ENCODE peak calls at places on chromosomes 5 and 9, in five cellular contexts. F is osteocyte, S is tibial nerve, Q is AG10803, C is left ventricle myocardium inferior. R is an unnamed sample.

GRCh38 chr9:123534336-123534735 is 178.3 kb downstream of the CRB2 start:
- DNase-seq in S (no peak), C (no peak), F (no peak), Q (no peak), R (no peak)

GRCh38 chr5:477247-477646 is 34.3 kb downstream of the EXOC3 start:
- DNase-seq in C (no peak), F (no peak), S (no peak), Q (no peak), R (no peak)

GRCh38 chr9:76521906-76522305 is 62.9 kb downstream of the GCNT1 start:
- DNase-seq in F (no peak), Q (no peak), C (no peak), S (no peak), R (no peak)

GRCh38 chr5:178104492-178104891 is 8.8 kb upstream of the N4BP3 start:
- DNase-seq in S (no peak), C (no peak), F (no peak), Q (no peak), R (no peak)

GRCh38 chr5:173629628-173630027 is 13.2 kb upstream of the BOD1 start:
- DNase-seq in S (no peak), Q (no peak), C (no peak), F (no peak), R (peak; percentile 67)

GRCh38 chr9:214488-215448 is at the start of gene DOCK8:
- DNase-seq in C (peak; percentile 68), Q (no peak), F (no peak), S (peak; percentile 28), R (peak; percentile 86)

GRCh38 chr5:91651704-91652103 is 268.6 kb upstream of the ARRDC3 start:
- DNase-seq in F (no peak), C (no peak), Q (no peak), S (no peak), R (no peak)

GRCh38 chr9:89023788-89024187 is 32.5 kb downstream of the S1PR3 start:
- DNase-seq in S (no peak), F (no peak), Q (peak; percentile 10), C (no peak), R (no peak)

GRCh38 chr5:37490411-37490810 is 111.3 kb downstream of the WDR70 start:
- DNase-seq in F (no peak), C (no peak), Q (no peak), S (no peak), R (no peak)

GRCh38 chr5:176180339-176180738 is 57.9 kb upstream of the SIMC1 start:
- DNase-seq in Q (peak; percentile 43), S (no peak), C (no peak), F (no peak), R (no peak)

DNA sequence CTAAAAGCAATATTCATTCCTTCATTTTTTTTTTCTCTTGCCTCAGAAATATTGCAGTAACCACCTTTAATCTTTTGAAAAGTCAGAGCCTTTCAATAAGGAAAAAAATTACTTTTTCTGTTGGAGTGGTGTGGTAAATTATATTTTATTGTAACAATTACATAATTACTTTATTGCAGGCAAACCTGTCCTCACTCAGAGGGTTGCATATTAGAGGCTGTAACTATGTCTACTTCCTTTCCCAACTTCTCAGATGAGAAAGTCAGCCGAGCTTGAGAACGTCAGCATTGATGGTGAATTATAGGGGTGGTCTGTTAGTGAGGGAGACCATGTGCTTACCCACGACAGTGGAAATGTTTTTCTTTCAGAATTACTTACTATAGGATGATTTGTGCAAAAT is 611.8 kb downstream of the KIF4B start:
- DNase-seq in S (no peak), F (no peak), Q (no peak), C (no peak), R (no peak)
- TF ChIP-seq CTCF in S (no peak), F (no peak), Q (no peak), C (no peak), R (no peak)

DNA sequence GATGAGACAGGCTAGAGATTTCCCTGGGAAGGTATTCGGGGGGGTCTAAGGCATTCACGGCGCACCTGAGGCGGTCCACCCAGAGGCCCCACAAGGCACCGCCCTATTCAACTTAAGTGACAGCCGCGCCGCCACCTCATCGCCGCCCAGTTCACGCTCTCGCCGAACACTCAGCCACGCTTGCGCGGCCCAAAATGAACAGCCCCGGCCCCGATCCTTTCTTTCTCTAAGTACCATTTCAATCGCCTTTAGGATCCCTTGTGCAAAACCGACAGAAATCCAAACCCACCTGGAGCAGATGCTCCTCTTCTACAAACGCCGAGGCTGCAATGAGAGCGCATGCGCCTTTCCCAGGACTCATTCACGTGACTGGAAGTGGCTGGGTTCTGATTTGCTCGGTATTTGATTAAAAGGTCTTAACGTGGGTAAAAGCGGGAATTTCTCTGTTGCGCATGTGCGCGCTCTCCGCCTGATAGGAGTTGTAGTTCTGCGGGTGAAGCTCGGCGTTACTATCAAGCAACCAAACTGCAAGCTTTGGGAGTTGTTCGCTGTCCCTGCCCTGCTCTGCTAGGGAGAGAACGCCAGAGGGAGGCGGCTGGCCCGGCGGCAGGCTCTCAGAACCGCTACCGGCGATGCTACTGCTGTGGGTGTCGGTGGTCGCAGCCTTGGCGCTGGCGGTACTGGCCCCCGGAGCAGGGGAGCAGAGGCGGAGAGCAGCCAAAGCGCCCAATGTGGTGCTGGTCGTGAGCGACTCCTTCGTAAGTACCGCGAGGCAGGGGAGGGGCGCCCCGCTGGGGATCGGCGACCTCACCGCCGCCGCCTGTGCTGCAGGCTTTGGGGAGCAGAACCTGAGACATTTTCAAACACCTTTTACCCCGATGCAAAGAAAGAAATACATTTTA is at the start of the genes ARSK and SKIC3:
- DNase-seq in S (peak; percentile 90), F (peak; percentile 97), Q (peak; percentile 100), C (peak; percentile 93), R (peak; percentile 90)
- TF ChIP-seq CTCF in S (peak; percentile 65), F (peak; percentile 57), Q (peak; percentile 59), C (peak; percentile 57), R (peak; percentile 15)

GRCh38 chr5:74587895-74588294 is 52.6 kb downstream of the ENC1 start:
- DNase-seq in C (no peak), S (no peak), Q (no peak), F (no peak), R (no peak)
- TF ChIP-seq CTCF in C (no peak), S (no peak), Q (no peak), F (no peak), R (no peak)

GRCh38 chr9:16257604-16258003 is 612.9 kb downstream of the BNC2 start:
- DNase-seq in Q (no peak), C (no peak), F (no peak), S (no peak), R (no peak)
- TF ChIP-seq CTCF in Q (peak; percentile 70), C (peak; percentile 53), F (peak; percentile 57), S (peak; percentile 31), R (no peak)

GRCh38 chr5:59617186-59617771 is 276.2 kb downstream of the PDE4D start:
- DNase-seq in Q (no peak), C (no peak), S (no peak), F (no peak), R (no peak)

GRCh38 chr5:59622848-59623247 is 270.7 kb downstream of the PDE4D start:
- DNase-seq in S (no peak), Q (no peak), F (no peak), C (no peak), R (no peak)

GRCh38 chr5:59621477-59621876 is 272.0 kb downstream of the PDE4D start:
- DNase-seq in Q (peak; percentile 31), S (no peak), C (no peak), F (no peak), R (no peak)

GRCh38 chr5:59618644-59619043 is 274.9 kb downstream of the PDE4D start:
- DNase-seq in C (no peak), Q (no peak), F (no peak), S (no peak), R (no peak)

DNA sequence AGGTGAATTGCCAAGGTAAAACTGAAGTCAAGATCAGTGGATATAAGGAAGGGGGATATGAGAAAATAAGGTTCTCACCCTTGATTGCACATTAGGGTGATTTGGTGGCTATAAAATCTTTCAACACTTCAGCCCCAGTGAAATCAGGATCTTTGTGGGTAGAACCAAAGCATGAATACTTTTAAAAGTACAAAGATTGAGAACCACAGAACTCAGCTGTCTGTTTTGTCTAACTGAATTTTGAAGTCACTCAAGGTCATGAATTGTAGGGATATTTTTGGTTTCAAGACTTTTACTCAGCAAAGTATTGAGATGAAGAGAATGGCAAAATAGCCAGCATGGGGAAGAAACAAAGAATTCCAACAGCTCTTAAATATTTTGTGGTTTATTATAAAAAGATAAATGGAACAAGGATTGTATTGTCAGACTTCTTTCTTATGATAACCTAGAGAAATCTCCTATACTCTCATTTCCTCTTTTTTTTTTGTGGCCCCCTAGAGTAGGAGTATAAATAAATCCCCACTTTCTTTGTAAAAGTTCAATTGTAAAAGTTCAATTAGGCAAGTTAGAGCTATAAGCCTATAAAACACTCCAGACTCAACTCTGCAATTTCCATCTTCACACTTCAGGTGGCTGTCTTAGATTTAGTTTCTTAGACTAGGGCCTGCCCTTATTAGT is 272.9 kb downstream of the PDE4D start:
- DNase-seq in C (no peak), F (no peak), Q (peak; percentile 69), S (no peak), R (no peak)
- TF ChIP-seq CTCF in C (no peak), F (no peak), Q (no peak), S (no peak), R (no peak)

GRCh38 chr9:92988215-92988731 is 41.0 kb downstream of the FGD3 start:
- DNase-seq in C (no peak), Q (no peak), F (peak; percentile 59), S (no peak), R (no peak)

GRCh38 chr9:92989561-92989960 is 42.2 kb downstream of the FGD3 start:
- DNase-seq in F (no peak), S (no peak), C (no peak), Q (no peak), R (no peak)

GRCh38 chr9:92990461-92990860 is 43.1 kb downstream of the FGD3 start:
- DNase-seq in C (no peak), S (no peak), Q (no peak), F (no peak), R (no peak)

GRCh38 chr9:92992549-92992948 is 45.2 kb downstream of the FGD3 start:
- DNase-seq in Q (no peak), F (peak; percentile 30), C (no peak), S (no peak), R (no peak)
- TF ChIP-seq CTCF in Q (no peak), F (no peak), C (no peak), S (no peak), R (no peak)